ENCODE peak calls at places on chromosomes 16 and 17, in five cellular contexts. I is amniotic stem cell; L is CD4-positive, alpha-beta T cell; H is KBM-7; S is NCI-H2029. R is an unnamed sample.

GRCh38 chr17:55398689-55399088 is 22.9 kb downstream of the MMD start:
- DNase-seq in I (no peak), H (no peak), S (no peak), L (no peak), R (no peak)

GRCh38 chr17:32277284-32277683 is 11.7 kb downstream of the RHBDL3 start:
- DNase-seq in S (no peak), I (no peak), H (no peak), L (no peak), R (peak)

GRCh38 chr16:55494994-55495421 is 13.9 kb upstream of the LPCAT2 start:
- DNase-seq in I (peak), S (peak), L (no peak), H (peak), R (no peak)

GRCh38 chr17:32828822-32829221 is 48.1 kb downstream of the MYO1D start:
- DNase-seq in I (no peak), H (no peak), L (no peak), S (no peak), R (no peak)

GRCh38 chr17:1697681-1698080 is 12.5 kb downstream of the TLCD2 start:
- DNase-seq in S (no peak), L (no peak), I (no peak), H (no peak), R (no peak)

GRCh38 chr16:84905965-84906460 is 86.2 kb downstream of the CRISPLD2 start:
- DNase-seq in L (no peak), H (no peak), I (no peak), S (no peak), R (no peak)

GRCh38 chr17:67693811-67694210 is 23.9 kb upstream of the NOL11 start:
- DNase-seq in I (no peak), L (no peak), H (no peak), S (no peak), R (no peak)

GRCh38 chr16:27556471-27556870 is 6.5 kb downstream of the KATNIP start:
- DNase-seq in S (no peak), H (no peak), I (no peak), L (no peak), R (no peak)

GRCh38 chr17:8153550-8153956 is 1.3 kb upstream of the PER1 start:
- DNase-seq in I (peak), S (no peak), L (no peak), H (peak), R (peak)

GRCh38 chr16:766820-767640 is 6.5 kb downstream of the MSLN start:
- DNase-seq in L (no peak), S (no peak), I (no peak), H (no peak), R (no peak)

GRCh38 chr17:64747938-64748540 is 85.9 kb upstream of the SMURF2 start:
- DNase-seq in L (no peak), I (peak), S (no peak), H (no peak), R (no peak)

GRCh38 chr17:80145076-80146075 is 1.6 kb downstream of the EIF4A3 start:
- DNase-seq in I (no peak), H (no peak), L (no peak), S (no peak), R (no peak)

GRCh38 chr16:50121721-50122445 is 31.2 kb upstream of the TENT4B start:
- DNase-seq in L (no peak), H (no peak), S (peak), I (no peak), R (no peak)

GRCh38 chr17:44502598-44503079 is 567 bp downstream of the GPATCH8 start:
- DNase-seq in H (peak), S (no peak), I (no peak), L (no peak), R (no peak)

GRCh38 chr17:50688168-50688719 is 19.5 kb downstream of the ANKRD40 start:
- DNase-seq in L (no peak), S (no peak), H (no peak), I (no peak), R (no peak)

GRCh38 chr17:45273551-45273957 is 11.7 kb upstream of the SPATA32 start:
- DNase-seq in I (no peak), S (no peak), H (no peak), L (no peak), R (no peak)

GRCh38 chr17:10614536-10615155 is 42.5 kb downstream of the MYH3 start:
- DNase-seq in L (no peak), H (peak), S (no peak), I (no peak), R (no peak)

GRCh38 chr16:85514295-85514600 is 98.9 kb upstream of the GSE1 start:
- DNase-seq in S (peak), I (no peak), H (no peak), L (no peak), R (no peak)

GRCh38 chr16:85878875-85879274 is 20.1 kb upstream of the IRF8 start:
- DNase-seq in S (no peak), H (no peak), L (no peak), I (no peak), R (no peak)

GRCh38 chr16:57908409-57908987 is 62.4 kb downstream of the CNGB1 start:
- DNase-seq in S (no peak), H (no peak), I (no peak), L (no peak), R (no peak)

GRCh38 chr16:86530251-86531192 is 20.2 kb downstream of the FOXF1 start:
- DNase-seq in L (no peak), S (no peak), I (no peak), H (no peak), R (peak)

GRCh38 chr16:19963306-19963705 is 78.7 kb upstream of the GPRC5B start:
- DNase-seq in S (peak), H (no peak), I (no peak), L (no peak), R (no peak)

GRCh38 chr17:38449364-38449763 is 21.1 kb downstream of the ARHGAP23 start:
- DNase-seq in H (no peak), S (no peak), L (no peak), I (no peak), R (no peak)

GRCh38 chr16:86108062-86108461 is 209.1 kb downstream of the IRF8 start:
- DNase-seq in L (no peak), S (no peak), I (no peak), H (no peak), R (no peak)

GRCh38 chr17:51651513-51652298 is 391.4 kb downstream of the UTP18 start:
- DNase-seq in L (no peak), S (no peak), I (no peak), H (no peak), R (no peak)

GRCh38 chr17:82384730-82385429 is 13.3 kb downstream of the UTS2R start:
- DNase-seq in H (no peak), L (no peak), S (peak), I (no peak), R (no peak)

GRCh38 chr17:15469260-15469659 is 1.8 kb upstream of the CDRT4 start:
- DNase-seq in L (no peak), H (no peak), I (no peak), S (peak), R (no peak)

R was measured in hypothalamus.